ENCODE peak calls at places on chromosomes 3 and 15, in ten cellular contexts. One of them, this sample, is unnamed.

GRCh38 chr3:52998781-52999509 is 46.9 kb downstream of the SFMBT1 start:
- ATAC-seq in activated CD8-positive, alpha-beta memory T cell treated with anti-CD3 and anti-CD28 coated beads, Interleukin-2, amount 10 ng/mL, durations not matched to agents 7 days and 5 days: no peak
- ATAC-seq in activated T-helper 17 cell treated with anti-CD3 and anti-CD28 coated beads, Interleukin-2, amount 50 U/mL, for 72 hours: no peak
- ATAC-seq in activated CD8-positive, alpha-beta T cell treated with anti-CD3 and anti-CD28 coated beads for 36 hours: no peak
- ATAC-seq in memory B cell: no peak
- ATAC-seq in activated T-cell treated with anti-CD3 and anti-CD28 coated beads, Interleukin-2, amount 50 U/mL, for 4 hours: no peak
- ATAC-seq in stimulated activated naive CD8-positive, alpha-beta T cell treated with anti-CD3 and anti-CD28 coated beads, Interleukin-15, amount 100 ng/mL, for 72 hours: no peak
- ATAC-seq in pancreas: no peak
- ATAC-seq in RWPE2: peak; percentile 91
- ATAC-seq in naive thymus-derived CD8-positive, alpha-beta T cell: no peak
- ATAC-seq in this sample: peak; percentile 88

GRCh38 chr3:195094211-195094921 is 176.6 kb downstream of the XXYLT1 start:
- ATAC-seq in pancreas: no peak
- ATAC-seq in activated T-helper 17 cell treated with anti-CD3 and anti-CD28 coated beads, Interleukin-2, amount 50 U/mL, for 72 hours: no peak
- ATAC-seq in stimulated activated naive CD8-positive, alpha-beta T cell treated with anti-CD3 and anti-CD28 coated beads, Interleukin-15, amount 100 ng/mL, for 72 hours: peak; percentile 43
- ATAC-seq in RWPE2: no peak
- ATAC-seq in memory B cell: peak; percentile 84
- ATAC-seq in activated CD8-positive, alpha-beta memory T cell treated with anti-CD3 and anti-CD28 coated beads, Interleukin-2, amount 10 ng/mL, durations not matched to agents 7 days and 5 days: no peak
- ATAC-seq in activated CD8-positive, alpha-beta T cell treated with anti-CD3 and anti-CD28 coated beads for 36 hours: no peak
- ATAC-seq in activated T-cell treated with anti-CD3 and anti-CD28 coated beads, Interleukin-2, amount 50 U/mL, for 4 hours: no peak
- ATAC-seq in naive thymus-derived CD8-positive, alpha-beta T cell: no peak
- ATAC-seq in this sample: peak; percentile 64

GRCh38 chr3:40477671-40478070 is 749 bp downstream of the ZNF619 start:
- ATAC-seq in memory B cell: no peak
- ATAC-seq in activated CD8-positive, alpha-beta T cell treated with anti-CD3 and anti-CD28 coated beads for 36 hours: no peak
- ATAC-seq in activated CD8-positive, alpha-beta memory T cell treated with anti-CD3 and anti-CD28 coated beads, Interleukin-2, amount 10 ng/mL, durations not matched to agents 7 days and 5 days: no peak
- ATAC-seq in activated T-helper 17 cell treated with anti-CD3 and anti-CD28 coated beads, Interleukin-2, amount 50 U/mL, for 72 hours: no peak
- ATAC-seq in stimulated activated naive CD8-positive, alpha-beta T cell treated with anti-CD3 and anti-CD28 coated beads, Interleukin-15, amount 100 ng/mL, for 72 hours: no peak
- ATAC-seq in RWPE2: peak; percentile 9
- ATAC-seq in activated T-cell treated with anti-CD3 and anti-CD28 coated beads, Interleukin-2, amount 50 U/mL, for 4 hours: peak; percentile 7
- ATAC-seq in naive thymus-derived CD8-positive, alpha-beta T cell: peak; percentile 18
- ATAC-seq in pancreas: no peak
- ATAC-seq in this sample: peak; percentile 48

GRCh38 chr3:39191773-39192172 is 622 bp downstream of the XIRP1 start:
- ATAC-seq in RWPE2: no peak
- ATAC-seq in activated T-helper 17 cell treated with anti-CD3 and anti-CD28 coated beads, Interleukin-2, amount 50 U/mL, for 72 hours: no peak
- ATAC-seq in pancreas: no peak
- ATAC-seq in activated T-cell treated with anti-CD3 and anti-CD28 coated beads, Interleukin-2, amount 50 U/mL, for 4 hours: no peak
- ATAC-seq in activated CD8-positive, alpha-beta memory T cell treated with anti-CD3 and anti-CD28 coated beads, Interleukin-2, amount 10 ng/mL, durations not matched to agents 7 days and 5 days: no peak
- ATAC-seq in naive thymus-derived CD8-positive, alpha-beta T cell: no peak
- ATAC-seq in stimulated activated naive CD8-positive, alpha-beta T cell treated with anti-CD3 and anti-CD28 coated beads, Interleukin-15, amount 100 ng/mL, for 72 hours: no peak
- ATAC-seq in activated CD8-positive, alpha-beta T cell treated with anti-CD3 and anti-CD28 coated beads for 36 hours: no peak
- ATAC-seq in memory B cell: no peak
- ATAC-seq in this sample: no peak

GRCh38 chr15:30671309-30671708 is 45.4 kb downstream of the ARHGAP11B start:
- ATAC-seq in memory B cell: no peak
- ATAC-seq in stimulated activated naive CD8-positive, alpha-beta T cell treated with anti-CD3 and anti-CD28 coated beads, Interleukin-15, amount 100 ng/mL, for 72 hours: no peak
- ATAC-seq in activated CD8-positive, alpha-beta memory T cell treated with anti-CD3 and anti-CD28 coated beads, Interleukin-2, amount 10 ng/mL, durations not matched to agents 7 days and 5 days: no peak
- ATAC-seq in naive thymus-derived CD8-positive, alpha-beta T cell: no peak
- ATAC-seq in activated T-cell treated with anti-CD3 and anti-CD28 coated beads, Interleukin-2, amount 50 U/mL, for 4 hours: peak; percentile 56
- ATAC-seq in activated T-helper 17 cell treated with anti-CD3 and anti-CD28 coated beads, Interleukin-2, amount 50 U/mL, for 72 hours: peak; percentile 32
- ATAC-seq in activated CD8-positive, alpha-beta T cell treated with anti-CD3 and anti-CD28 coated beads for 36 hours: no peak
- ATAC-seq in pancreas: no peak
- ATAC-seq in RWPE2: no peak
- ATAC-seq in this sample: no peak

GRCh38 chr3:126850370-126851085 is 132.4 kb upstream of the PLXNA1 start:
- ATAC-seq in pancreas: peak; percentile 44
- ATAC-seq in naive thymus-derived CD8-positive, alpha-beta T cell: no peak
- ATAC-seq in activated T-helper 17 cell treated with anti-CD3 and anti-CD28 coated beads, Interleukin-2, amount 50 U/mL, for 72 hours: no peak
- ATAC-seq in activated CD8-positive, alpha-beta T cell treated with anti-CD3 and anti-CD28 coated beads for 36 hours: no peak
- ATAC-seq in activated CD8-positive, alpha-beta memory T cell treated with anti-CD3 and anti-CD28 coated beads, Interleukin-2, amount 10 ng/mL, durations not matched to agents 7 days and 5 days: no peak
- ATAC-seq in stimulated activated naive CD8-positive, alpha-beta T cell treated with anti-CD3 and anti-CD28 coated beads, Interleukin-15, amount 100 ng/mL, for 72 hours: no peak
- ATAC-seq in activated T-cell treated with anti-CD3 and anti-CD28 coated beads, Interleukin-2, amount 50 U/mL, for 4 hours: no peak
- ATAC-seq in RWPE2: no peak
- ATAC-seq in memory B cell: no peak
- ATAC-seq in this sample: no peak

GRCh38 chr3:52078781-52079560 is 22.6 kb upstream of the DUSP7 start:
- ATAC-seq in naive thymus-derived CD8-positive, alpha-beta T cell: no peak
- ATAC-seq in stimulated activated naive CD8-positive, alpha-beta T cell treated with anti-CD3 and anti-CD28 coated beads, Interleukin-15, amount 100 ng/mL, for 72 hours: no peak
- ATAC-seq in memory B cell: no peak
- ATAC-seq in pancreas: no peak
- ATAC-seq in activated T-cell treated with anti-CD3 and anti-CD28 coated beads, Interleukin-2, amount 50 U/mL, for 4 hours: no peak
- ATAC-seq in activated CD8-positive, alpha-beta T cell treated with anti-CD3 and anti-CD28 coated beads for 36 hours: no peak
- ATAC-seq in activated T-helper 17 cell treated with anti-CD3 and anti-CD28 coated beads, Interleukin-2, amount 50 U/mL, for 72 hours: no peak
- ATAC-seq in activated CD8-positive, alpha-beta memory T cell treated with anti-CD3 and anti-CD28 coated beads, Interleukin-2, amount 10 ng/mL, durations not matched to agents 7 days and 5 days: no peak
- ATAC-seq in RWPE2: no peak
- ATAC-seq in this sample: no peak

GRCh38 chr3:32469151-32469874 is 33.3 kb downstream of the CMTM6 start:
- ATAC-seq in stimulated activated naive CD8-positive, alpha-beta T cell treated with anti-CD3 and anti-CD28 coated beads, Interleukin-15, amount 100 ng/mL, for 72 hours: peak; percentile 72
- ATAC-seq in memory B cell: no peak
- ATAC-seq in activated CD8-positive, alpha-beta memory T cell treated with anti-CD3 and anti-CD28 coated beads, Interleukin-2, amount 10 ng/mL, durations not matched to agents 7 days and 5 days: peak; percentile 6
- ATAC-seq in pancreas: peak; percentile 11
- ATAC-seq in activated T-cell treated with anti-CD3 and anti-CD28 coated beads, Interleukin-2, amount 50 U/mL, for 4 hours: no peak
- ATAC-seq in activated CD8-positive, alpha-beta T cell treated with anti-CD3 and anti-CD28 coated beads for 36 hours: no peak
- ATAC-seq in activated T-helper 17 cell treated with anti-CD3 and anti-CD28 coated beads, Interleukin-2, amount 50 U/mL, for 72 hours: peak; percentile 26
- ATAC-seq in naive thymus-derived CD8-positive, alpha-beta T cell: no peak
- ATAC-seq in RWPE2: peak; percentile 17
- ATAC-seq in this sample: no peak

GRCh38 chr15:42608767-42609488 is 33.5 kb downstream of the STARD9 start:
- ATAC-seq in activated T-cell treated with anti-CD3 and anti-CD28 coated beads, Interleukin-2, amount 50 U/mL, for 4 hours: peak; percentile 53
- ATAC-seq in activated T-helper 17 cell treated with anti-CD3 and anti-CD28 coated beads, Interleukin-2, amount 50 U/mL, for 72 hours: peak; percentile 80
- ATAC-seq in pancreas: no peak
- ATAC-seq in naive thymus-derived CD8-positive, alpha-beta T cell: peak; percentile 68
- ATAC-seq in activated CD8-positive, alpha-beta T cell treated with anti-CD3 and anti-CD28 coated beads for 36 hours: peak; percentile 48
- ATAC-seq in stimulated activated naive CD8-positive, alpha-beta T cell treated with anti-CD3 and anti-CD28 coated beads, Interleukin-15, amount 100 ng/mL, for 72 hours: no peak
- ATAC-seq in RWPE2: no peak
- ATAC-seq in memory B cell: no peak
- ATAC-seq in activated CD8-positive, alpha-beta memory T cell treated with anti-CD3 and anti-CD28 coated beads, Interleukin-2, amount 10 ng/mL, durations not matched to agents 7 days and 5 days: peak; percentile 46
- ATAC-seq in this sample: no peak

GRCh38 chr3:59411694-59412093 is 361.9 kb upstream of the CFAP20DC start:
- ATAC-seq in memory B cell: no peak
- ATAC-seq in activated T-helper 17 cell treated with anti-CD3 and anti-CD28 coated beads, Interleukin-2, amount 50 U/mL, for 72 hours: no peak
- ATAC-seq in naive thymus-derived CD8-positive, alpha-beta T cell: no peak
- ATAC-seq in activated CD8-positive, alpha-beta memory T cell treated with anti-CD3 and anti-CD28 coated beads, Interleukin-2, amount 10 ng/mL, durations not matched to agents 7 days and 5 days: no peak
- ATAC-seq in RWPE2: peak; percentile 29
- ATAC-seq in pancreas: no peak
- ATAC-seq in activated T-cell treated with anti-CD3 and anti-CD28 coated beads, Interleukin-2, amount 50 U/mL, for 4 hours: no peak
- ATAC-seq in stimulated activated naive CD8-positive, alpha-beta T cell treated with anti-CD3 and anti-CD28 coated beads, Interleukin-15, amount 100 ng/mL, for 72 hours: no peak
- ATAC-seq in activated CD8-positive, alpha-beta T cell treated with anti-CD3 and anti-CD28 coated beads for 36 hours: no peak
- ATAC-seq in this sample: no peak